ENCODE peak calls at places on chromosomes 3 and 15, in nine cellular contexts. One of them, this sample, is unnamed.

GRCh38 chr3:132292062-132292461 is 25.1 kb upstream of the ACP3 start:
- DNase-seq in cardiac septum: no peak
- DNase-seq in NCI-H226: no peak
- DNase-seq in anterior cingulate cortex: no peak
- DNase-seq in NCI-H1092: no peak
- DNase-seq in foreskin fibroblast: no peak
- DNase-seq in PC-3: no peak
- DNase-seq in NCI-H2171 treated with DMSO at 0.1 percent for 48 hours: no peak
- DNase-seq in activated CD8-positive, alpha-beta T cell treated with anti-CD3 and anti-CD28 coated beads for 36 hours: no peak
- DNase-seq in this sample: no peak

GRCh38 chr15:94272251-94272898 is 41.0 kb downstream of the MCTP2 start:
- DNase-seq in activated CD8-positive, alpha-beta T cell treated with anti-CD3 and anti-CD28 coated beads for 36 hours: peak; percentile 40
- DNase-seq in PC-3: no peak
- DNase-seq in cardiac septum: no peak
- DNase-seq in NCI-H2171 treated with DMSO at 0.1 percent for 48 hours: no peak
- DNase-seq in anterior cingulate cortex: no peak
- DNase-seq in NCI-H226: no peak
- DNase-seq in foreskin fibroblast: no peak
- DNase-seq in NCI-H1092: no peak
- DNase-seq in this sample: no peak

GRCh38 chr3:14042680-14043079 is 82.0 kb downstream of the CHCHD4 start:
- DNase-seq in NCI-H1092: no peak
- DNase-seq in NCI-H226: peak; percentile 6
- DNase-seq in activated CD8-positive, alpha-beta T cell treated with anti-CD3 and anti-CD28 coated beads for 36 hours: no peak
- DNase-seq in PC-3: peak; percentile 48
- DNase-seq in foreskin fibroblast: peak; percentile 37
- DNase-seq in cardiac septum: no peak
- DNase-seq in NCI-H2171 treated with DMSO at 0.1 percent for 48 hours: no peak
- DNase-seq in anterior cingulate cortex: no peak
- DNase-seq in this sample: no peak

GRCh38 chr3:185933374-185933950 is 4.4 kb downstream of the TRA2B start:
- DNase-seq in NCI-H1092: no peak
- DNase-seq in PC-3: no peak
- DNase-seq in anterior cingulate cortex: no peak
- DNase-seq in activated CD8-positive, alpha-beta T cell treated with anti-CD3 and anti-CD28 coated beads for 36 hours: no peak
- DNase-seq in NCI-H2171 treated with DMSO at 0.1 percent for 48 hours: no peak
- DNase-seq in NCI-H226: no peak
- DNase-seq in foreskin fibroblast: no peak
- DNase-seq in cardiac septum: no peak
- DNase-seq in this sample: no peak

GRCh38 chr3:58073315-58074125 is 65.3 kb downstream of the FLNB start:
- DNase-seq in NCI-H226: no peak
- DNase-seq in NCI-H2171 treated with DMSO at 0.1 percent for 48 hours: no peak
- DNase-seq in NCI-H1092: no peak
- DNase-seq in activated CD8-positive, alpha-beta T cell treated with anti-CD3 and anti-CD28 coated beads for 36 hours: no peak
- DNase-seq in foreskin fibroblast: no peak
- DNase-seq in PC-3: no peak
- DNase-seq in cardiac septum: no peak
- DNase-seq in anterior cingulate cortex: no peak
- DNase-seq in this sample: no peak

GRCh38 chr15:89143503-89144162 is 55.4 kb downstream of the ABHD2 start:
- DNase-seq in cardiac septum: no peak
- DNase-seq in NCI-H1092: peak; percentile 45
- DNase-seq in foreskin fibroblast: peak; percentile 79
- DNase-seq in activated CD8-positive, alpha-beta T cell treated with anti-CD3 and anti-CD28 coated beads for 36 hours: peak; percentile 23
- DNase-seq in PC-3: peak; percentile 40
- DNase-seq in NCI-H2171 treated with DMSO at 0.1 percent for 48 hours: peak; percentile 82
- DNase-seq in NCI-H226: peak; percentile 26
- DNase-seq in anterior cingulate cortex: no peak
- DNase-seq in this sample: no peak

GRCh38 chr3:16849795-16850194 is 35.0 kb upstream of the PLCL2 start:
- DNase-seq in cardiac septum: no peak
- DNase-seq in activated CD8-positive, alpha-beta T cell treated with anti-CD3 and anti-CD28 coated beads for 36 hours: no peak
- DNase-seq in NCI-H2171 treated with DMSO at 0.1 percent for 48 hours: peak; percentile 15
- DNase-seq in PC-3: no peak
- DNase-seq in anterior cingulate cortex: no peak
- DNase-seq in NCI-H1092: no peak
- DNase-seq in foreskin fibroblast: peak; percentile 39
- DNase-seq in NCI-H226: peak; percentile 84
- DNase-seq in this sample: no peak

GRCh38 chr3:59138966-59139365 is 89.1 kb upstream of the CFAP20DC start:
- DNase-seq in activated CD8-positive, alpha-beta T cell treated with anti-CD3 and anti-CD28 coated beads for 36 hours: no peak
- DNase-seq in anterior cingulate cortex: no peak
- DNase-seq in NCI-H2171 treated with DMSO at 0.1 percent for 48 hours: no peak
- DNase-seq in PC-3: no peak
- DNase-seq in NCI-H1092: no peak
- DNase-seq in foreskin fibroblast: no peak
- DNase-seq in NCI-H226: no peak
- DNase-seq in cardiac septum: no peak
- DNase-seq in this sample: no peak

GRCh38 chr3:66971891-66972551 is 26.1 kb upstream of the KBTBD8 start:
- DNase-seq in foreskin fibroblast: peak; percentile 63
- DNase-seq in cardiac septum: peak; percentile 81
- DNase-seq in activated CD8-positive, alpha-beta T cell treated with anti-CD3 and anti-CD28 coated beads for 36 hours: peak; percentile 79
- DNase-seq in NCI-H2171 treated with DMSO at 0.1 percent for 48 hours: peak; percentile 52
- DNase-seq in PC-3: peak; percentile 52
- DNase-seq in NCI-H1092: peak; percentile 49
- DNase-seq in anterior cingulate cortex: no peak
- DNase-seq in NCI-H226: peak; percentile 17
- DNase-seq in this sample: peak; percentile 51